ENCODE peak calls at places on chromosomes 4 and X, in eight cellular contexts. J is fibroblast of lung, C is H9, Y is endothelial cell of umbilical vein, E is SK-N-SH, X is MM.1S, I is mammary epithelial cell, V is PC-9. T is an unnamed sample.
A peak's percentile ranks its signal among the peaks of the same experiment; 100 is the strongest.

GRCh38 chrX:123175366-123176122 is 8.5 kb upstream of the GRIA3 start:
- DNase-seq in J (no peak), C (no peak), Y (no peak), E (no peak), X (no peak), I (no peak), V (no peak), T (no peak)

GRCh38 chrX:154121961-154122360 is 22.1 kb upstream of the OPN1LW start:
- DNase-seq in J (no peak), C (no peak), Y (no peak), E (no peak), X (no peak), I (no peak), V (peak; percentile 84), T (peak; percentile 83)

GRCh38 chrX:119190251-119190651 is 45.8 kb upstream of the PGRMC1 start:
- DNase-seq in J (no peak), C (no peak), Y (no peak), E (no peak), X (no peak), I (no peak), V (no peak), T (no peak)

GRCh38 chr4:2418652-2419571 is at the start of gene CFAP99:
- DNase-seq in J (peak; percentile 91), C (peak; percentile 99), Y (peak; percentile 93), E (peak; percentile 98), X (peak; percentile 98), I (peak; percentile 92), V (peak; percentile 86), T (peak; percentile 93)

GRCh38 chrX:26557691-26558321 is 341.8 kb downstream of the MAGEB5 start:
- DNase-seq in J (no peak), C (no peak), Y (no peak), E (no peak), X (no peak), I (no peak), V (no peak), T (no peak)

GRCh38 chrX:110851780-110852179 is 56.2 kb upstream of the CHRDL1 start:
- DNase-seq in J (peak; percentile 12), C (no peak), Y (no peak), E (no peak), X (peak; percentile 56), I (peak; percentile 54), V (no peak), T (peak; percentile 19)

GRCh38 chr4:152106113-152106763 is 345.4 kb upstream of the GATB start:
- DNase-seq in J (peak; percentile 96), C (no peak), Y (peak; percentile 96), E (no peak), X (no peak), I (peak; percentile 92), V (peak; percentile 77), T (peak; percentile 97)

GRCh38 chr4:146062325-146062715 is 113.2 kb upstream of the LSM6 start:
- DNase-seq in J (no peak), C (no peak), Y (no peak), E (no peak), X (no peak), I (no peak), V (no peak), T (no peak)

GRCh38 chr4:77358315-77358928 is 201.4 kb downstream of the CCNG2 start:
- DNase-seq in J (peak; percentile 51), C (peak; percentile 38), Y (peak; percentile 41), E (peak; percentile 42), X (peak; percentile 43), I (peak; percentile 37), V (no peak), T (peak; percentile 55)

GRCh38 chr4:120517966-120518365 is 404.6 kb downstream of the PRDM5 start:
- DNase-seq in J (peak; percentile 92), C (peak; percentile 34), Y (peak; percentile 99), E (peak; percentile 9), X (no peak), I (peak; percentile 3), V (peak; percentile 51), T (peak; percentile 85)

GRCh38 chr4:33746979-33747378 is 2497.3 kb downstream of the ARAP2 start:
- DNase-seq in J (peak; percentile 8), C (no peak), Y (no peak), E (no peak), X (peak; percentile 13), I (peak; percentile 21), V (no peak), T (no peak)

GRCh38 chr4:159677521-159677920 is 574.6 kb downstream of the RAPGEF2 start:
- DNase-seq in J (no peak), C (no peak), Y (no peak), E (peak; percentile 19), X (no peak), I (no peak), V (peak; percentile 52), T (no peak)

GRCh38 chr4:76246025-76246424 is 5.5 kb upstream of the FAM47E start:
- DNase-seq in J (no peak), C (no peak), Y (no peak), E (no peak), X (no peak), I (no peak), V (no peak), T (no peak)

GRCh38 chr4:173171098-173171497 is 2.5 kb downstream of the GALNT7 start:
- DNase-seq in J (peak; percentile 50), C (no peak), Y (peak; percentile 46), E (peak; percentile 57), X (no peak), I (peak; percentile 42), V (no peak), T (peak; percentile 56)

GRCh38 chr4:173169178-173169427 is 492 bp downstream of the GALNT7 start:
- DNase-seq in J (no peak), C (no peak), Y (no peak), E (no peak), X (no peak), I (no peak), V (no peak), T (peak; percentile 15)

GRCh38 chr4:173170210-173170778 is 1.7 kb downstream of the GALNT7 start:
- DNase-seq in J (peak; percentile 38), C (no peak), Y (peak; percentile 50), E (no peak), X (no peak), I (no peak), V (no peak), T (peak; percentile 36)

GRCh38 chr4:173168396-173169177 is at the start of gene GALNT7:
- DNase-seq in J (peak; percentile 57), C (peak; percentile 88), Y (peak; percentile 61), E (peak; percentile 92), X (peak; percentile 58), I (peak; percentile 66), V (peak; percentile 57), T (peak; percentile 71)

GRCh38 chr4:173169428-173170209 is 1.0 kb downstream of the GALNT7 start:
- DNase-seq in J (peak; percentile 70), C (peak; percentile 64), Y (peak; percentile 76), E (peak; percentile 91), X (peak; percentile 68), I (peak; percentile 56), V (peak; percentile 45), T (peak; percentile 20)
- H3K79me2 ChIP-seq in J (peaks cover 9% of the 10 kb centered on the region), C (peaks cover 40% of the 10 kb centered on the region), Y (peaks cover 40% of the 10 kb centered on the region), E (peaks cover 52% of the 10 kb centered on the region), X (peaks cover 47% of the 10 kb centered on the region), I (peaks cover 50% of the 10 kb centered on the region), V (peaks cover 55% of the 10 kb centered on the region), T (peaks cover 57% of the 10 kb centered on the region)

GRCh38 chr4:102759835-102760644 is 728 bp downstream of the MANBA start:
- DNase-seq in J (peak; percentile 62), C (no peak), Y (no peak), E (no peak), X (no peak), I (peak; percentile 67), V (no peak), T (peak; percentile 30)

GRCh38 chr4:102758241-102758871 is 2.4 kb downstream of the MANBA start:
- DNase-seq in J (no peak), C (no peak), Y (no peak), E (no peak), X (no peak), I (no peak), V (no peak), T (peak; percentile 25)

GRCh38 chr4:102761902-102762301 is 1.1 kb upstream of the MANBA start:
- DNase-seq in J (no peak), C (no peak), Y (no peak), E (no peak), X (no peak), I (no peak), V (no peak), T (no peak)

GRCh38 chr4:102761478-102761790 is 666 bp upstream of the MANBA start:
- DNase-seq in J (peak; percentile 28), C (no peak), Y (no peak), E (no peak), X (peak; percentile 42), I (no peak), V (no peak), T (peak; percentile 4)

DNA sequence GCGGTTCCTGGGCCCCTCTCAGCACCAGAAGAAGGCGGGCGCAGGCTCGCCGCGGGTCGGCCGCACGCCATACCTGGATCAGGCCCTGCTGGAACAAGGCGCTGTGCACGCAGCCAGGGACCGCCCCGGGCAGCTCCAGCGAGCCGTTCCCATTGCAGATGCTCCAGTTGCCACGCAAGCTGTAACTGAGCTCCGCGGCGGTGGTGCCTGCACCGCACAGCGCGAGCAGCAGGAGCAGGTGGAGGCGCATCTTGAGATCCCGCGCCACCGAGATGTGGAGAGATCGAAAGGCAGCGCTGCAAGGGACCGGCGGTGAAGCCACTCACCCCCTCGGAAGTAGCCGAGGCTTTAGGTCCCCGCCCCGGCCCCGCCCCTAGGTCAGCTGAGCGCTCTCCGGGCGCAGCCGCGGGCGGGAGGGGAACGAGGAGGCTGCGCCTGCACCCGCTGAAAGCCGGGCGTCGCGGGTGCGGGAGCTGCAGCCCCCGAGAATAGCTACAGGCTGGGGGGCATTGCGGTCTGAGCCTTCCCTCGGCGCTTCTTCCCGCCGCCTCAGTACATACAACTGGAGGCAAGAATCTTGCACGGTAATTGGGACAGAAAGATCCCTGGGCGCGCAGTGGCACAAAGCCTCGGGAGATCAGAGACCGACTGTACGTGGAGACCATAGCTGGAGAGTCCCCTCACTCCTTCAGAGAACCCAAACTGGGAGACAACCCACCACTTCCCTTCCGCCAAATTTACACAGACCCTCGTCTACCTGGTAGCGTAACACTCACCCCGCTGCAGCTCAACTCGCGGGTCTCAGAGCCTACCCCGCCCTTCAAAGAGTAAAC is at the start of gene MANBA:
- DNase-seq in J (peak; percentile 70), C (peak; percentile 90), Y (peak; percentile 70), E (peak; percentile 94), X (peak; percentile 93), I (peak; percentile 84), V (peak; percentile 63), T (peak; percentile 77)
- TF ChIP-seq CTCF in J (no peak), C (no peak), Y (no peak), E (no peak), X (no peak), I (peak; percentile 3), V (no peak), T (no peak)

GRCh38 chr4:46484881-46485280 is 95.0 kb upstream of the GABRA2 start:
- DNase-seq in J (no peak), C (no peak), Y (no peak), E (no peak), X (no peak), I (peak; percentile 54), V (no peak), T (no peak)
- H3K9me3 ChIP-seq in J (no peaks in the 10 kb centered on the region), C (no peaks in the 10 kb centered on the region), Y (peaks cover 3% of the 10 kb centered on the region), E (no peaks in the 10 kb centered on the region), X (no peaks in the 10 kb centered on the region), I (no peaks in the 10 kb centered on the region), V (no peaks in the 10 kb centered on the region), T (no peaks in the 10 kb centered on the region)

DNA sequence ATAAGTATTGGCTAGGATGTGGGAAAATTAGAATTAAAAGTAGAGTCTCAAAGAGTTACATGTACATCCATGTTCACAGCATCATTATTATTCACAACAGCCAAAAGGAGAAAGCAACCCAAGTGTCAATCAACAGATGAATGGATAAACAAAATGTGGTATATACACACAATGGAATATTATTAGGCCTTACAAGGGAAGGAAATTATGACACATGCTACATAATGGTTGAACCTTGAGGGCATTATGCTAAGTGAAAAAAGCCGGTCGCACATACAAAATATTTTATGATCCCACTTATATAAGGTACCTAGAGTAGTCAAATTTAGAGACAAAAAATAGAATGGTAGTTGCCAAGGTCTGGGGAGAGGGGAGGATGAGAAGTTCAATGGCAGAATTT is 80.1 kb downstream of the HUWE1 start:
- DNase-seq in J (no peak), C (no peak), Y (peak; percentile 54), E (no peak), X (no peak), I (no peak), V (no peak), T (no peak)
- H3K79me2 ChIP-seq in J (no peaks in the 10 kb centered on the region), C (no peaks in the 10 kb centered on the region), Y (peaks cover 27% of the 10 kb centered on the region), E (peaks cover 5% of the 10 kb centered on the region), X (no peaks in the 10 kb centered on the region), I (peaks cover 23% of the 10 kb centered on the region), V (no peaks in the 10 kb centered on the region), T (peaks cover 37% of the 10 kb centered on the region)